ENCODE peak calls at places on chromosomes 4 and X, in five cellular contexts. Q is tibial nerve, A is NCI-H2171 treated with DMSO at 0.1 percent for 48 hours, I is pulmonary artery endothelial cell, B is NAMALWA. K is an unnamed sample.

GRCh38 chr4:126191536-126191935 is 876.8 kb downstream of the FAT4 start:
- DNase-seq in Q (no peak), A (no peak), B (no peak), I (no peak), K (no peak)

GRCh38 chr4:139099366-139099982 is 77.5 kb downstream of the ELF2 start:
- DNase-seq in Q (peak; percentile 63), B (peak; percentile 94), I (peak; percentile 46), A (peak; percentile 76), K (peak; percentile 82)

GRCh38 chr4:74370912-74371311 is 6.0 kb downstream of the EREG start:
- DNase-seq in B (peak; percentile 71), A (peak; percentile 7), Q (no peak), I (no peak), K (peak; percentile 70)

GRCh38 chrX:66039916-66040315 is at the start of gene VSIG4:
- DNase-seq in B (no peak), Q (peak; percentile 31), I (no peak), A (no peak), K (no peak)

GRCh38 chrX:17442898-17443297 is 67.9 kb downstream of the NHS start:
- DNase-seq in A (no peak), Q (no peak), I (no peak), B (no peak), K (no peak)

GRCh38 chrX:10769696-10770619 is 149.6 kb upstream of the MID1 start:
- DNase-seq in Q (no peak), B (no peak), A (peak; percentile 86), I (no peak), K (peak; percentile 3)

GRCh38 chrX:17564689-17565409 is 172.4 kb upstream of the SCML1 start:
- DNase-seq in B (no peak), I (no peak), A (no peak), Q (no peak), K (no peak)

GRCh38 chr4:127559981-127560380 is 72.8 kb upstream of the INTU start:
- DNase-seq in I (no peak), A (no peak), B (no peak), Q (no peak), K (no peak)

GRCh38 chr4:17762705-17763104 is 18.7 kb downstream of the FAM184B start:
- DNase-seq in I (no peak), A (peak; percentile 6), Q (no peak), B (peak; percentile 21), K (no peak)

GRCh38 chr4:69800599-69800998 is 40.2 kb upstream of the SULT1B1 start:
- DNase-seq in B (no peak), A (no peak), Q (no peak), I (peak; percentile 88), K (peak; percentile 75)

GRCh38 chr4:23455482-23455881 is 434.4 kb downstream of the PPARGC1A start:
- DNase-seq in I (no peak), B (no peak), A (no peak), Q (no peak), K (no peak)

GRCh38 chr4:140296871-140297570 is 76.4 kb upstream of the SCOC start:
- DNase-seq in I (no peak), B (no peak), Q (no peak), A (peak; percentile 28), K (no peak)

GRCh38 chr4:187602339-187603092 is 393.1 kb upstream of the ZFP42 start:
- DNase-seq in B (no peak), A (no peak), I (peak; percentile 56), Q (no peak), K (peak; percentile 63)

GRCh38 chrX:117843749-117844148 is 272.9 kb downstream of the KLHL13 start:
- DNase-seq in I (no peak), B (no peak), A (no peak), Q (no peak), K (no peak)

GRCh38 chr4:98793658-98794057 is 135.2 kb upstream of the TSPAN5 start:
- DNase-seq in I (no peak), A (peak; percentile 47), B (no peak), Q (no peak), K (no peak)

GRCh38 chr4:7417639-7418038 is 17.1 kb downstream of the PSAPL1 start:
- DNase-seq in B (no peak), Q (no peak), A (no peak), I (no peak), K (no peak)

GRCh38 chrX:123083924-123084323 is 100.2 kb upstream of the GRIA3 start:
- DNase-seq in I (no peak), A (no peak), Q (no peak), B (no peak), K (no peak)